ENCODE peak calls at places on chromosomes 12 and 14, in four cellular contexts. R, M, L and Y are unnamed samples.

GRCh38 chr12:75783093-75783877 is 248.3 kb downstream of the PHLDA1 start:
- DNase-seq in L (no peak), M (no peak), R (no peak), Y (no peak)

GRCh38 chr14:74456684-74457083 is 30.7 kb upstream of the SYNDIG1L start:
- DNase-seq in M (no peak), R (no peak), L (no peak), Y (no peak)

GRCh38 chr12:104581000-104581570 is 124.3 kb downstream of the CHST11 start:
- DNase-seq in R (no peak), L (no peak), M (no peak), Y (no peak)

GRCh38 chr14:101132051-101132541 is 228.6 kb upstream of the RTL1 start:
- DNase-seq in L (no peak), M (no peak), R (no peak), Y (no peak)

GRCh38 chr14:102811254-102811963 is 34.2 kb downstream of the TRAF3 start:
- DNase-seq in L (no peak), R (no peak), M (peak; percentile 14), Y (no peak)

GRCh38 chr12:11685716-11686115 is 36.2 kb downstream of the ETV6 start:
- DNase-seq in L (no peak), M (no peak), R (no peak), Y (no peak)

GRCh38 chr12:67651380-67651695 is 2.8 kb downstream of the DYRK2 start:
- DNase-seq in M (peak; percentile 4), L (no peak), R (no peak), Y (no peak)

GRCh38 chr12:67414011-67414715 is 145.0 kb downstream of the CAND1 start:
- DNase-seq in L (no peak), M (no peak), R (no peak), Y (no peak)

GRCh38 chr14:51959928-51960327 is 29.4 kb upstream of the RTRAF start:
- DNase-seq in R (no peak), L (no peak), M (no peak), Y (no peak)

GRCh38 chr14:65434216-65434850 is 21.8 kb downstream of the FUT8 start:
- DNase-seq in L (no peak), R (no peak), M (no peak), Y (no peak)

GRCh38 chr14:68976160-68977067 is 2.7 kb downstream of the ACTN1 start:
- DNase-seq in L (no peak), M (peak; percentile 77), R (no peak), Y (no peak)

GRCh38 chr12:92582466-92582865 is 120.3 kb upstream of the PLEKHG7 start:
- DNase-seq in R (no peak), L (no peak), M (no peak), Y (no peak)

GRCh38 chr12:89862511-89863331 is 154.1 kb upstream of the ATP2B1 start:
- DNase-seq in L (no peak), M (no peak), R (no peak), Y (no peak)

GRCh38 chr12:22719745-22720144 is 94.8 kb downstream of the ETNK1 start:
- DNase-seq in R (no peak), L (no peak), M (no peak), Y (no peak)
- TF ChIP-seq ELF4 in R (no peak), L (no peak), M (no peak), Y (no peak)

DNA sequence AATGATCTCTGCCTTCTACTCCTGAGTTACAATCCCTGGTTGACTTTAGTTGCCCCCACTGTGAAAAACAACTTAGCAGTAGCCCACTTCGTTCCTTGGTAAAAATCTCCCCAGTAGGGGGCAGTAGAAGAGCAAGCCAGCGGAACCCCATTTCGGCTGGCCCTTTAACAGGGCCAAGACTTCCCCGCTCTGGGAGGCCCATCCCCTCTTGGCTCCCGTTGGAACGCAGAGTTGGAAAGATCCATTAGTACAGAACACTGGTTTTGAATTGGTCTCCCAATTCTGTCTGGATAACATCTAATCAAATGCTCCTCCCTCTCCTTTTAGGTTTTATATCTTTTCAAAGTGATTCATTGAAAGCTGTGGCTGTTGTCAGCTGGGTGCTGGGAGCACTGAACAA is 1133.3 kb downstream of the BCL11B start:
- DNase-seq in M (no peak), L (peak; percentile 10), R (peak; percentile 67), Y (peak; percentile 51)
- TF ChIP-seq ELF4 in M (no peak), L (no peak), R (no peak), Y (no peak)

DNA sequence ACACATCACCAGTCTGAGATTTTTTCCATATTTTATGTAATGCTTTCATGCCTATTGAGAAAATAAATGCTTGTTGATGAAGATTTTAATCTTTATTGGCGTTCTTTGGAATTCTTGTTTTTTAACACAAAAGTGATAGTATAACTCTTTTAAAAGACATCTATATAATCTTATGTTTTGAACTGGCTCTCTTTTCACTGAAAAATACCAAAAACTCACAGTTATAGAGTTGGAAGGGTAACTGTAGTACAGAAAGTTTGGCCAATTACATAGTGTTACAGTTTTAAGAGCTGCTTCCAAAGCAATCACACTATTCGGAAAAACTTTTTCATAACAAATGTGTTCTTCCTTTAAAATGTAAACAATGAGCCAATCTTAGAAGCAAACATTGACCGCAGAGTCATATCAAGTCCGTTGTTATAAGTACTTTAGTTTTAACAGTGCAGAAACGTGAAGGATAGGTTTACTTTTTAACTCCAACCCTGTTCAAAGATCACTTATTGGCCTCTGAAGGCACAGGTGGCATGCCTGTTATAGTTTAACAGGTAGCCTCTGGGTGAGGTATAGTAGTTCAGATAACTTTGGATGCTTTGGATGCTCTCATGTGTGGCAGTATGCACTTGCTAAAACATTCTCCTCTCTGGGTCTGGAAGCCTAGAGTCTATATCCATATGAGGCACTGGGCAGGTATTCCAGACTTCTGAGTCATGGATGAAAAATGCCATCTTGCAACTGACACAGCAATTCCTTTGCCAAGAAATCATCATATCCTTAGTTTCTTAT is 12.1 kb upstream of the NTN4 start:
- DNase-seq in M (peak; percentile 85), L (no peak), R (no peak), Y (no peak)
- TF ChIP-seq ELF4 in M (no peak), L (no peak), R (no peak), Y (no peak)

DNA sequence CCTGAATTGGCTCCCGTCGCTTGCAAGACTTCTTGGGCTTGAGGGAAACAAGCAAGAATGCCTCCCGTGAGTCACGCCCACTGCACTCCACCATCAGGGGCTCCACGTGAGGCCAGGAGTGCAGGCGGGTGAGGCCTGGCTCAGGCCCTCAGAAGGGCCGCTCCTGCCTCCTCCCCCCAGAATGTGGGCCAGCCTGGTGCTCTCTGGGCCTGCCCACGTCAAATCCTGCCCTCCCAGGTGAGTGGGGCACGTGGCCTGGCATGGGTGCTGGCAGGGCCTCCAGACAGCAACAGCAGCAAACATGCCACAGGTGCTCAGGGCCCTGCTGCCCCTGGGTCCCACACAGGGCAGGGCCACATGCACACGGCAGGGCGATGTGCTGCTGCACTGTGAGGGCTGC is 30.6 kb upstream of the BTBD6 start:
- DNase-seq in L (no peak), R (no peak), M (no peak), Y (no peak)
- TF ChIP-seq ELF4 in L (no peak), R (no peak), M (no peak), Y (no peak)

GRCh38 chr12:50647479-50647878 is 116.4 kb upstream of the ATF1 start:
- DNase-seq in M (peak; percentile 15), L (no peak), R (no peak), Y (no peak)
- TF ChIP-seq ELF4 in M (no peak), L (no peak), R (no peak), Y (no peak)

GRCh38 chr12:32284561-32284960 is 114.8 kb upstream of the FGD4 start:
- DNase-seq in M (no peak), L (no peak), R (no peak), Y (no peak)
- TF ChIP-seq ELF4 in M (no peak), L (no peak), R (no peak), Y (no peak)

GRCh38 chr14:37663498-37663897 is 68.1 kb downstream of the TTC6 start:
- DNase-seq in R (no peak), L (no peak), M (no peak), Y (no peak)
- TF ChIP-seq ELF4 in R (no peak), L (no peak), M (no peak), Y (no peak)